ENCODE peak calls at places on chromosome 18, in five cellular contexts. U is right atrium auricular region, W is aorta, Z is cardiac muscle cell, D is adrenal gland. M is an unnamed sample.

GRCh38 chr18:55551227-55551626 is 36.8 kb downstream of the TCF4 start:
- DNase-seq in U (no peak), W (no peak), Z (no peak), D (no peak), M (no peak)

GRCh38 chr18:57134564-57135211 is 12.2 kb upstream of the BOD1L2 start:
- DNase-seq in U (no peak), W (no peak), Z (no peak), D (no peak), M (no peak)

GRCh38 chr18:27411911-27412310 is 226.8 kb upstream of the CHST9 start:
- DNase-seq in U (no peak), W (no peak), Z (peak; percentile 0), D (no peak), M (no peak)

GRCh38 chr18:68560128-68560527 is 154.8 kb downstream of the TMX3 start:
- DNase-seq in U (no peak), W (no peak), Z (no peak), D (no peak), M (no peak)

GRCh38 chr18:29644276-29644675 is 1398.3 kb downstream of the DSC3 start:
- DNase-seq in U (no peak), W (no peak), Z (peak; percentile 3), D (no peak), M (no peak)

GRCh38 chr18:57497372-57498294 is 62.5 kb downstream of the ONECUT2 start:
- DNase-seq in U (no peak), W (no peak), Z (no peak), D (peak; percentile 16), M (no peak)

GRCh38 chr18:35376393-35376741 is 770 bp downstream of the ZNF396 start:
- DNase-seq in U (no peak), W (peak; percentile 78), Z (peak; percentile 2), D (no peak), M (peak; percentile 17)

GRCh38 chr18:7572837-7573236 is 5.7 kb downstream of the PTPRM start:
- DNase-seq in U (no peak), W (peak; percentile 62), Z (no peak), D (no peak), M (no peak)

GRCh38 chr18:32216390-32216789 is 26.6 kb downstream of the MEP1B start:
- DNase-seq in U (no peak), W (no peak), Z (no peak), D (no peak), M (no peak)

GRCh38 chr18:54717673-54718435 is 110.4 kb upstream of the RAB27B start:
- DNase-seq in U (no peak), W (no peak), Z (peak; percentile 23), D (no peak), M (no peak)

GRCh38 chr18:55251186-55251995 is 292.1 kb upstream of the CCDC68 start:
- DNase-seq in U (no peak), W (no peak), Z (peak; percentile 56), D (no peak), M (no peak)

GRCh38 chr18:34929336-34929780 is 111.9 kb upstream of the MAPRE2 start:
- DNase-seq in U (no peak), W (no peak), Z (peak; percentile 64), D (no peak), M (no peak)

GRCh38 chr18:74454279-74454741 is 2.8 kb downstream of the DIPK1C start:
- DNase-seq in U (no peak), W (no peak), Z (no peak), D (no peak), M (no peak)

GRCh38 chr18:30888344-30888743 is 154.2 kb downstream of the DSC3 start:
- DNase-seq in U (no peak), W (no peak), Z (no peak), D (no peak), M (no peak)

GRCh38 chr18:9869713-9870430 is 15.9 kb upstream of the TXNDC2 start:
- DNase-seq in U (no peak), W (no peak), Z (peak; percentile 85), D (peak; percentile 92), M (no peak)

GRCh38 chr18:28735731-28736130 is 558.8 kb upstream of the CDH2 start:
- DNase-seq in U (no peak), W (no peak), Z (peak; percentile 94), D (no peak), M (no peak)

GRCh38 chr18:45608400-45608799 is 6.9 kb upstream of the SLC14A2 start:
- DNase-seq in U (no peak), W (no peak), Z (peak; percentile 3), D (no peak), M (no peak)

GRCh38 chr18:36786686-36787085 is 42.1 kb downstream of the TPGS2 start:
- DNase-seq in U (peak; percentile 79), W (peak; percentile 89), Z (peak; percentile 93), D (peak; percentile 26), M (no peak)

GRCh38 chr18:64017870-64018269 is 48.0 kb downstream of the SERPINB8 start:
- DNase-seq in U (no peak), W (no peak), Z (peak; percentile 49), D (no peak), M (no peak)

GRCh38 chr18:8662574-8663255 is 42.6 kb upstream of the MTCL1 start:
- DNase-seq in U (no peak), W (no peak), Z (no peak), D (no peak), M (no peak)

GRCh38 chr18:47604041-47604440 is 326.4 kb downstream of the SMAD2 start:
- DNase-seq in U (no peak), W (no peak), Z (no peak), D (no peak), M (no peak)

GRCh38 chr18:13579874-13580273 is 146.5 kb downstream of the FAM210A start:
- DNase-seq in U (peak; percentile 30), W (no peak), Z (no peak), D (no peak), M (no peak)

GRCh38 chr18:13577091-13577697 is 149.2 kb downstream of the FAM210A start:
- DNase-seq in U (peak; percentile 70), W (no peak), Z (peak; percentile 29), D (no peak), M (no peak)

GRCh38 chr18:13576598-13576997 is 149.8 kb downstream of the FAM210A start:
- DNase-seq in U (peak; percentile 54), W (no peak), Z (no peak), D (no peak), M (no peak)

GRCh38 chr18:13580351-13580750 is 146.0 kb downstream of the FAM210A start:
- DNase-seq in U (peak; percentile 48), W (no peak), Z (no peak), D (no peak), M (no peak)

GRCh38 chr18:13578400-13578799 is 148.0 kb downstream of the FAM210A start:
- DNase-seq in U (peak; percentile 38), W (no peak), Z (no peak), D (no peak), M (no peak)
- H3K4me1 ChIP-seq in U (peaks cover 20% of the 10 kb centered on the region), W (no peaks in the 10 kb centered on the region), Z (peaks cover 3% of the 10 kb centered on the region), D (no peaks in the 10 kb centered on the region), M (peaks cover 12% of the 10 kb centered on the region)

GRCh38 chr18:3059272-3059671 is 46.3 kb upstream of the LPIN2 start:
- DNase-seq in U (no peak), W (no peak), Z (no peak), D (no peak), M (no peak)
- H3K4me1 ChIP-seq in U (peaks cover 25% of the 10 kb centered on the region), W (no peaks in the 10 kb centered on the region), Z (no peaks in the 10 kb centered on the region), D (no peaks in the 10 kb centered on the region), M (peaks cover 5% of the 10 kb centered on the region)

GRCh38 chr18:11091746-11092145 is 57.6 kb downstream of the PIEZO2 start:
- DNase-seq in U (no peak), W (no peak), Z (no peak), D (no peak), M (no peak)

GRCh38 chr18:11095211-11095610 is 54.2 kb downstream of the PIEZO2 start:
- DNase-seq in U (no peak), W (no peak), Z (no peak), D (no peak), M (no peak)

GRCh38 chr18:11096411-11096810 is 53.0 kb downstream of the PIEZO2 start:
- DNase-seq in U (no peak), W (no peak), Z (peak; percentile 50), D (no peak), M (no peak)

GRCh38 chr18:11096839-11097750 is 52.3 kb downstream of the PIEZO2 start:
- DNase-seq in U (no peak), W (no peak), Z (no peak), D (no peak), M (no peak)

DNA sequence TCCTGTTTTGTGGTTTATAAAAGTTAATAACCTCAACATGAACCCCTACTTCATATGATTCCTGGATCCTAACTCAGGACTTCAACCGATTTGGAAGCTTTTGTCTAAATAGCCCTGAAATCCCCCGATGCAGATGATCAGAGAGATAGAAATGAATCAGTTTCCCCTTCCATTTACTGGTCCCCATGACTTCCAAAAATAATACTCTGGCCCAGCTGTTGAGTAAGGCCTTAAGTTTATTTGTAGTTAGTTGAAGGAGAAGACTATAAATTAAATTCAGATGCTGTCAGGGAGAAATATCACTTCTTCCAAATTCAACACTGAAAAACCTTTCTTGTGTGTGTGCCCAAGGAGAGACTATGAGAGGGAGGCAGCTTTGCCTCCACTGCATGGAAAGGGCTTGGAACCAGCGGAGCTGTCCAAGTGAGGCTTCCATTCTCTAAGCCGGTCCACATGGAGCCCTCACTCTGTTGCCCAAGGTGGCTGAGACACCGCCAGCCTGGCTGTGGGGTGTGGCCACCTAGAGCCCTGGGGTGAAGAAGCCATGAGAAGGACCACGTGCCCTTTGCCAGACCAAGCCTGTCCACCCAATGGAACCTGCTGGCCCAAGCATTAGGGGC is 53.6 kb downstream of the PIEZO2 start:
- DNase-seq in U (no peak), W (no peak), Z (no peak), D (no peak), M (no peak)
- H3K4me1 ChIP-seq in U (no peaks in the 10 kb centered on the region), W (no peaks in the 10 kb centered on the region), Z (peaks cover 19% of the 10 kb centered on the region), D (no peaks in the 10 kb centered on the region), M (peaks cover 6% of the 10 kb centered on the region)

GRCh38 chr18:23459530-23459921 is 6.4 kb downstream of the RIOK3 start:
- DNase-seq in U (no peak), W (no peak), Z (no peak), D (no peak), M (no peak)
- H3K4me1 ChIP-seq in U (peaks cover 70% of the 10 kb centered on the region), W (no peaks in the 10 kb centered on the region), Z (peaks cover 12% of the 10 kb centered on the region), D (peaks cover 14% of the 10 kb centered on the region), M (peaks cover 40% of the 10 kb centered on the region)

GRCh38 chr18:76492669-76493212 is 2.3 kb downstream of the ZNF516 start:
- DNase-seq in U (peak; percentile 99), W (peak; percentile 100), Z (peak; percentile 99), D (peak; percentile 100), M (peak; percentile 100)
- H3K4me1 ChIP-seq in U (peaks cover 40% of the 10 kb centered on the region), W (no peaks in the 10 kb centered on the region), Z (peaks cover 12% of the 10 kb centered on the region), D (peaks cover 13% of the 10 kb centered on the region), M (peaks cover 19% of the 10 kb centered on the region)

GRCh38 chr18:77046409-77046808 is 86.2 kb downstream of the MBP start:
- DNase-seq in U (no peak), W (no peak), Z (no peak), D (no peak), M (no peak)
- H3K4me1 ChIP-seq in U (peaks cover 14% of the 10 kb centered on the region), W (no peaks in the 10 kb centered on the region), Z (no peaks in the 10 kb centered on the region), D (no peaks in the 10 kb centered on the region), M (peaks cover 13% of the 10 kb centered on the region)

GRCh38 chr18:2855560-2856350 is 8.9 kb downstream of the EMILIN2 start:
- DNase-seq in U (peak; percentile 57), W (no peak), Z (no peak), D (no peak), M (no peak)

GRCh38 chr18:2853926-2854664 is 7.3 kb downstream of the EMILIN2 start:
- DNase-seq in U (peak; percentile 57), W (no peak), Z (peak; percentile 23), D (no peak), M (no peak)

GRCh38 chr18:2854871-2855270 is 8.1 kb downstream of the EMILIN2 start:
- DNase-seq in U (peak; percentile 61), W (no peak), Z (peak; percentile 30), D (no peak), M (no peak)

GRCh38 chr18:2851771-2852170 is 5.0 kb downstream of the EMILIN2 start:
- DNase-seq in U (no peak), W (no peak), Z (no peak), D (no peak), M (no peak)

GRCh38 chr18:2853173-2853925 is 6.5 kb downstream of the EMILIN2 start:
- DNase-seq in U (peak; percentile 55), W (no peak), Z (no peak), D (no peak), M (no peak)
- H3K4me1 ChIP-seq in U (peaks cover 34% of the 10 kb centered on the region), W (no peaks in the 10 kb centered on the region), Z (peaks cover 74% of the 10 kb centered on the region), D (peaks cover 6% of the 10 kb centered on the region), M (peaks cover 18% of the 10 kb centered on the region)